ENCODE peak calls at places on chromosomes 5 and 9, in six cellular contexts. N is HEK293T; G is stimulated activated CD8-positive, alpha-beta memory T cell treated with anti-CD3 and anti-CD28 coated beads, Interleukin-7, amount 100 ng/mL, for 1 hour; B is activated T-cell treated with anti-CD3 and anti-CD28 coated beads, Interleukin-2, amount 50 U/mL, for 48 hours; E is left colon; T is islet precursor cell. C is an unnamed sample.

GRCh38 chr9:92295827-92296258 is 2.3 kb upstream of the IARS1 start:
- DNase-seq in N (peak), G (no peak), B (no peak), E (no peak), T (peak), C (no peak)

GRCh38 chr9:92795000-92795399 is 30.4 kb upstream of the BICD2 start:
- DNase-seq in N (no peak), G (no peak), B (no peak), E (no peak), T (no peak), C (no peak)

GRCh38 chr9:97374811-97375210 is 37.1 kb upstream of the TDRD7 start:
- DNase-seq in N (no peak), G (no peak), B (no peak), E (no peak), T (no peak), C (no peak)

GRCh38 chr5:111266491-111266890 is 42.3 kb downstream of the CAMK4 start:
- DNase-seq in N (no peak), G (no peak), B (no peak), E (no peak), T (no peak), C (no peak)

GRCh38 chr5:140672455-140673186 is 755 bp downstream of the DND1 start:
- DNase-seq in N (no peak), G (no peak), B (no peak), E (peak), T (peak), C (peak)

GRCh38 chr5:135318037-135318436 is 81.0 kb downstream of the MACROH2A1 start:
- DNase-seq in N (no peak), G (no peak), B (no peak), E (no peak), T (peak), C (no peak)

GRCh38 chr9:126398403-126399058 is 71.9 kb downstream of the MVB12B start:
- DNase-seq in N (peak), G (peak), B (peak), E (peak), T (peak), C (peak)

GRCh38 chr9:698276-698675 is 143.2 kb upstream of the DMRT1 start:
- DNase-seq in N (no peak), G (no peak), B (no peak), E (no peak), T (no peak), C (no peak)

GRCh38 chr9:84419203-84419602 is 78.6 kb upstream of the SLC28A3 start:
- DNase-seq in N (peak), G (no peak), B (no peak), E (no peak), T (no peak), C (no peak)

GRCh38 chr5:1004598-1005361 is 3.8 kb upstream of the NKD2 start:
- DNase-seq in N (peak), G (no peak), B (no peak), E (peak), T (peak), C (peak)

GRCh38 chr5:125011014-125011413 is 264.6 kb upstream of the ZNF608 start:
- DNase-seq in N (no peak), G (no peak), B (no peak), E (no peak), T (no peak), C (no peak)

GRCh38 chr5:73193592-73193991 is 20.6 kb downstream of the TMEM174 start:
- DNase-seq in N (no peak), G (no peak), B (no peak), E (no peak), T (no peak), C (no peak)

GRCh38 chr9:447230-448025 is 232.8 kb downstream of the DOCK8 start:
- DNase-seq in N (no peak), G (peak), B (peak), E (peak), T (peak), C (no peak)

GRCh38 chr5:172383231-172383802 is 71.0 kb downstream of the SH3PXD2B start:
- DNase-seq in N (no peak), G (no peak), B (no peak), E (peak), T (no peak), C (peak)

GRCh38 chr9:34540826-34541225 is 18.0 kb upstream of the ENHO start:
- DNase-seq in N (no peak), G (no peak), B (no peak), E (no peak), T (peak), C (no peak)

GRCh38 chr5:861442-862366 is 10.9 kb upstream of the ZDHHC11 start:
- DNase-seq in N (no peak), G (no peak), B (no peak), E (no peak), T (no peak), C (no peak)

GRCh38 chr5:141330299-141331080 is at the start of gene PCDHGA1:
- DNase-seq in N (peak), G (no peak), B (no peak), E (peak), T (no peak), C (no peak)

GRCh38 chr9:128920381-128921058 is at the start of gene PHYHD1:
- DNase-seq in N (no peak), G (no peak), B (no peak), E (no peak), T (no peak), C (peak)

GRCh38 chr5:88438006-88438405 is 169.4 kb upstream of the TMEM161B start:
- DNase-seq in N (no peak), G (no peak), B (no peak), E (no peak), T (no peak), C (no peak)

GRCh38 chr9:127837346-127837745 is 17.1 kb downstream of the ENG start:
- DNase-seq in N (no peak), G (no peak), B (no peak), E (no peak), T (no peak), C (no peak)

GRCh38 chr9:38344566-38345324 is 47.8 kb upstream of the ALDH1B1 start:
- DNase-seq in N (no peak), G (no peak), B (peak), E (no peak), T (peak), C (no peak)

GRCh38 chr5:143495823-143496275 is 92.4 kb upstream of the NR3C1 start:
- DNase-seq in N (no peak), G (no peak), B (no peak), E (no peak), T (no peak), C (no peak)

GRCh38 chr9:20317701-20318100 is 304.6 kb downstream of the MLLT3 start:
- DNase-seq in N (no peak), G (no peak), B (no peak), E (no peak), T (no peak), C (no peak)

GRCh38 chr5:143166661-143167420 is 236.6 kb downstream of the NR3C1 start:
- DNase-seq in N (no peak), G (no peak), B (no peak), E (peak), T (no peak), C (no peak)